ENCODE peak calls at places on chromosomes 6 and 20, in seven cellular contexts. T is mucosa of descending colon, J is A549, R is Panc1, B is body of pancreas, L is heart right ventricle, C is HAP-1. O is an unnamed sample.

GRCh38 chr20:19937651-19938420 is 79.3 kb upstream of the NAA20 start:
- DNase-seq in C (no peak), L (no peak), B (no peak), J (no peak), R (no peak), T (no peak), O (no peak)

GRCh38 chr6:10411915-10412164 is 3.0 kb downstream of the TFAP2A start:
- DNase-seq in B (peak), J (no peak), C (no peak), R (no peak), L (no peak), T (no peak), O (no peak)

GRCh38 chr6:106609699-106610098 is 19.6 kb downstream of the RTN4IP1 start:
- DNase-seq in R (no peak), J (peak), L (no peak), C (no peak), B (peak), T (peak), O (no peak)

GRCh38 chr6:82979657-82980056 is 86.0 kb downstream of the UBE3D start:
- DNase-seq in T (no peak), R (no peak), B (no peak), J (no peak), L (no peak), C (no peak), O (no peak)

GRCh38 chr20:3403741-3404140 is 3.7 kb downstream of the DNAAF9 start:
- DNase-seq in T (no peak), L (no peak), R (no peak), J (no peak), B (no peak), C (no peak), O (no peak)

GRCh38 chr6:163128324-163128723 is 286.2 kb upstream of the QKI start:
- DNase-seq in T (no peak), B (no peak), L (no peak), J (no peak), R (no peak), C (no peak), O (no peak)

GRCh38 chr6:54617730-54618129 is 228.8 kb upstream of the FAM83B start:
- DNase-seq in L (no peak), R (no peak), T (no peak), J (peak), B (no peak), C (no peak), O (no peak)

GRCh38 chr6:35911871-35912653 is 8.8 kb downstream of the SRPK1 start:
- DNase-seq in L (no peak), C (no peak), T (no peak), B (no peak), R (no peak), J (no peak), O (no peak)

GRCh38 chr6:29451471-29452193 is 5.2 kb downstream of the OR11A1 start:
- DNase-seq in C (no peak), T (no peak), L (no peak), J (no peak), B (no peak), R (no peak), O (no peak)

GRCh38 chr6:151070666-151071065 is 169.1 kb upstream of the AKAP12 start:
- DNase-seq in J (peak), C (no peak), B (no peak), L (no peak), R (no peak), T (no peak), O (no peak)

GRCh38 chr20:4151991-4152695 is 136.8 kb upstream of the RNF24 start:
- DNase-seq in L (no peak), T (no peak), R (no peak), B (no peak), J (no peak), C (no peak), O (no peak)

GRCh38 chr6:152441892-152442291 is 195.3 kb downstream of the SYNE1 start:
- DNase-seq in C (no peak), R (no peak), B (no peak), T (no peak), L (no peak), J (no peak), O (no peak)

GRCh38 chr20:36491901-36492617 is 49.3 kb upstream of the MYL9 start:
- DNase-seq in C (no peak), T (peak), J (no peak), R (no peak), B (no peak), L (peak), O (no peak)

GRCh38 chr6:2476376-2476775 is 231.0 kb upstream of the GMDS start:
- DNase-seq in J (peak), T (peak), B (no peak), R (no peak), C (no peak), L (no peak), O (no peak)

GRCh38 chr20:36833275-36834020 is 42.5 kb upstream of the TLDC2 start:
- DNase-seq in J (no peak), R (no peak), C (no peak), L (no peak), B (no peak), T (peak), O (no peak)

GRCh38 chr6:21895591-21895990 is 302.0 kb downstream of the SOX4 start:
- DNase-seq in J (no peak), C (no peak), L (no peak), T (no peak), B (no peak), R (no peak), O (no peak)

GRCh38 chr20:57587278-57587988 is 26.5 kb downstream of the PCK1 start:
- DNase-seq in L (no peak), C (no peak), J (no peak), T (no peak), B (no peak), R (no peak), O (no peak)

GRCh38 chr6:98921038-98921437 is 26.7 kb downstream of the FBXL4 start:
- DNase-seq in T (no peak), R (no peak), L (no peak), B (no peak), C (no peak), J (no peak), O (no peak)

GRCh38 chr6:159645659-159646058 is 47.4 kb downstream of the SOD2 start:
- DNase-seq in C (no peak), B (no peak), R (no peak), J (no peak), T (no peak), L (no peak), O (no peak)

GRCh38 chr6:115984809-115985208 is 75.9 kb downstream of the FRK start:
- DNase-seq in R (no peak), C (no peak), L (no peak), T (no peak), B (no peak), J (no peak), O (no peak)

GRCh38 chr6:72788188-72788587 is 166.3 kb downstream of the KCNQ5 start:
- DNase-seq in C (no peak), J (peak), B (no peak), R (no peak), L (no peak), T (no peak), O (no peak)

GRCh38 chr20:38357653-38358207 is 11.4 kb downstream of the LBP start:
- DNase-seq in J (no peak), T (no peak), R (no peak), B (no peak), L (no peak), C (no peak), O (no peak)

GRCh38 chr20:38346247-38346651 is at the start of gene LBP:
- DNase-seq in B (no peak), L (no peak), T (no peak), C (no peak), J (no peak), R (no peak), O (no peak)

GRCh38 chr6:77837034-77837784 is 184.4 kb downstream of the MEI4 start:
- DNase-seq in L (no peak), B (no peak), C (no peak), R (no peak), T (no peak), J (no peak), O (no peak)

GRCh38 chr20:34083137-34083536 is 28.9 kb downstream of the EIF2S2 start:
- DNase-seq in T (peak), J (peak), L (peak), C (no peak), B (peak), R (no peak), O (no peak)

GRCh38 chr20:32891926-32892660 is 33.4 kb downstream of the EFCAB8 start:
- DNase-seq in R (no peak), C (no peak), L (no peak), T (no peak), J (no peak), B (no peak), O (no peak)

DNA sequence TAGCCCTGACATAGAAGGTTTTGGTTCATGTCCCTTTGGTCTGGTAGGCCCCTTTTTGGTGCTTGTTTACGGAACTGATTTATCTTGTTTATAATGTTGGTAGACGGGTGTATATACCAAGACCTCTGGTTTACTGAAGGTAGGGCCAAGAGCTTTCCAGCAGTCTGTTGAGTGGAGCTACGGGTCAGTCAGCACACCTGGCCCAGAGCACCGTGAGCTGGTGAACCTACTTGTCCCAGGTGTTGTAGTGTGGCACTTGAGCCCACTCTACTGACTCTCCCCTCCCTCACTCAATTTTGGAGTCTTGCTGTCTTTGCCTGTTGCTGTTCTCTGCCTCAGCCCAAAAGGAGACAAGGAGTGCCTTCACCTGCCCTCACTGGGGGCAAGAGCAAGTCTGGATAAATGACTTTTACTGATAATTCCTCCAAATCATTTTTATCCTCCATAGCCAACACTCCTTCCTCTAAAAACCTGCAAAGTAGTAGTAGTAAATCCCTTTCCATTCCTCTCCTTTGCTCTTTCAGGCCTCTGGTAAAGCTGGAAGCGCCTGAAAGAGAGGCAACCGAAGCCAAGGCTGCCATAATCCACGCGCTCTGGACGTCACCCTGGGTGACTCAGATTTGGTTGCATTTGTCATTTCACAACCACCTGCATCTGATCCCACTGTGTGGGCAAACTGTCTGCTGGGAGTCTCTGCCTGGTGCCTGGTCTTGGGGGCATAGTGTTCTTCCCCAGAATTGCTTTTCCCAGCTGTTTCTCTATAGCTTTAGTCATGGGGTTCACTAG is 22.2 kb downstream of the RREB1 start:
- DNase-seq in R (no peak), J (no peak), C (no peak), T (no peak), L (no peak), B (peak), O (no peak)
- H3K4me3 ChIP-seq in R (no peak), J (no peak), C (no peak), T (no peak), L (no peak), B (no peak), O (no peak)

GRCh38 chr6:85405175-85405852 is 44.6 kb upstream of the NT5E start:
- DNase-seq in C (no peak), B (peak), T (peak), J (peak), R (no peak), L (no peak), O (no peak)
- H3K4me3 ChIP-seq in C (no peak), B (no peak), T (no peak), J (peak), R (peak), L (no peak), O (no peak)

GRCh38 chr20:25750220-25750764 is 53.6 kb upstream of the ZNF337 start:
- DNase-seq in C (no peak), T (no peak), J (no peak), L (no peak), R (no peak), B (no peak), O (no peak)
- H3K4me3 ChIP-seq in C (no peak), T (no peak), J (peak), L (peak), R (peak), B (no peak), O (peak)

GRCh38 chr20:47612670-47613069 is 111.0 kb downstream of the NCOA3 start:
- DNase-seq in C (no peak), T (no peak), L (no peak), J (no peak), B (no peak), R (no peak), O (no peak)

GRCh38 chr20:47611785-47612184 is 110.1 kb downstream of the NCOA3 start:
- DNase-seq in J (no peak), T (no peak), R (no peak), B (no peak), L (no peak), C (no peak), O (no peak)

GRCh38 chr20:47607208-47607613 is 105.5 kb downstream of the NCOA3 start:
- DNase-seq in R (no peak), T (no peak), B (no peak), C (no peak), J (no peak), L (no peak), O (no peak)

GRCh38 chr20:47610247-47610944 is 108.7 kb downstream of the NCOA3 start:
- DNase-seq in T (peak), J (peak), L (peak), C (no peak), B (peak), R (peak), O (peak)

GRCh38 chr20:47610945-47611250 is 109.2 kb downstream of the NCOA3 start:
- DNase-seq in J (no peak), B (no peak), T (no peak), C (no peak), L (no peak), R (no peak), O (no peak)
- H3K4me3 ChIP-seq in J (no peak), B (no peak), T (no peak), C (no peak), L (no peak), R (no peak), O (no peak)

DNA sequence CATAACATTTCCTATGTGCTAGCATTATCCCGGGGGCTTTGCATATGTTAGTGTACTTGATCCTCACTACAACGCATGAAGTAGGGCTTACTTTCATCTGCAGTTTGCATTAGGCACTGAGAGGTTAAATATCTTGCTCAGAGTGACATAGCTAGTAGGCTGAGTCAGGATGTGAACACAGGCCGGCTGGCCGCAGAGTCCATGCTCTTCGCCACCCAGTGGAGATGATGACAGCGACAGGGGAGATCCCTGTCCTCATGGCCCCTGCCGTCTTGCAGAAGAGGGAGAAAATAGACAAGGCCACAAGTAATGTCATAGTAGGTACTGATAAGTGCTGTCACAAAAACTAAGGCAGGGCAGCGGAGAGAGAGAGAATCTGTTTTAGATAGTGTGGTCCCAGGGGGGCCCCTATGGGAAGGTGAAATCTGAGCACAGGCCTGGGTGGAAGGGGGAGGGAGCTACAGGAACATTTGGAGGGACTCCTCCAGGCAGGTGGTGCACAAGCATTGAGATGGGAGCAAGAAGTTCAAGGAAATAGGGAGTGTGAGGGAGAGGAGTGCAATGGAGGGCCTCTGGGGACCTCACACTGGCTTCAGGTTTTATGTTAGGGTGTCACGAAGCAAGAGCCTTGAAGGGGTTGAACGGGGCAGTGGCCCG is 46.8 kb downstream of the LYRM4 start:
- DNase-seq in C (peak), L (peak), J (no peak), B (no peak), T (no peak), R (no peak), O (no peak)
- H3K4me3 ChIP-seq in C (no peak), L (no peak), J (no peak), B (no peak), T (no peak), R (no peak), O (no peak)

GRCh38 chr6:108589244-108589730 is 28.6 kb downstream of the FOXO3 start:
- DNase-seq in J (peak), R (peak), B (peak), C (peak), L (peak), T (peak), O (no peak)
- H3K4me3 ChIP-seq in J (no peak), R (no peak), B (no peak), C (no peak), L (no peak), T (no peak), O (no peak)

DNA sequence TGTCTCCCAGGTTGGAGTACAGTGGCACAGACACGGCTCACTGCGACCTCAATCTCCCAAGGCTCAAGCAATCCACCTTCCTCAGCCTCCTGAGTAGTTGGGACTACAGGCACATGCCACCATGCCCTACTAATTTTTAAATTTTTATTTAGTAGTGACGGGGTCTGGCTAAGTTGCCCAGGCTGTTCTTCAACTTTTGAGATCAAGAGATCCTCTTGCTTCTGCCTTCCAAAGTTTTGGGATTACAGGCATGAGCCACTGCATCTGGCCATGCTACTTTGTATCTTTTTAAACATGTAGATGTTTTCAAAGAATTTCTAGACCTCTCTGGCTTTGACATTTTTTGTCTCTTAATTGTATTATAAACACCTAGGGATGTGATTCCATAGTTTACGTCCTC is 1.4 kb downstream of the ADAT2 start:
- DNase-seq in C (no peak), B (no peak), R (no peak), T (no peak), J (no peak), L (no peak), O (no peak)
- H3K4me3 ChIP-seq in C (peak), B (no peak), R (peak), T (no peak), J (no peak), L (peak), O (peak)

GRCh38 chr20:17568045-17568788 is 1.7 kb upstream of the DSTN start:
- DNase-seq in C (no peak), L (no peak), R (no peak), B (no peak), J (no peak), T (no peak), O (no peak)
- H3K4me3 ChIP-seq in C (peak), L (peak), R (peak), B (no peak), J (peak), T (no peak), O (no peak)

GRCh38 chr6:39724787-39725631 is at the start of gene KIF6:
- DNase-seq in B (peak), T (peak), C (peak), J (peak), L (peak), R (no peak), O (peak)

GRCh38 chr6:39731565-39731964 is 6.4 kb upstream of the KIF6 start:
- DNase-seq in B (no peak), T (no peak), J (no peak), R (no peak), C (no peak), L (no peak), O (no peak)

GRCh38 chr6:39729945-39730344 is 4.7 kb upstream of the KIF6 start:
- DNase-seq in C (no peak), J (no peak), R (no peak), B (no peak), T (no peak), L (no peak), O (no peak)

GRCh38 chr6:39725632-39725997 is 407 bp upstream of the KIF6 start:
- DNase-seq in L (no peak), C (no peak), J (no peak), B (no peak), T (no peak), R (no peak), O (no peak)
- H3K4me3 ChIP-seq in L (peak), C (no peak), J (peak), B (no peak), T (no peak), R (no peak), O (peak)

O was measured in GM12864.